ENCODE peak calls at places on chromosomes 2 and 18, in ten cellular contexts. A is lung; J is heart right ventricle; D is CD8-positive, alpha-beta memory T cell; Q is small intestine; X is pancreas; R is HCT116; Z is heart left ventricle; H is brain microvascular endothelial cell; F is neuronal stem cell. K is an unnamed sample. For H3K27me3, the result is how much of the 10 kb centered on the place peaks cover.

GRCh38 chr2:117938611-117939010 is 75.3 kb downstream of the CCDC93 start:
- DNase-seq in X (no peak), R (no peak), Z (no peak), H (no peak), F (no peak), A (no peak), Q (no peak), J (no peak), D (no peak), K (no peak)

GRCh38 chr2:147433822-147434221 is 411.0 kb upstream of the ACVR2A start:
- DNase-seq in J (no peak), F (no peak), D (no peak), Z (no peak), X (peak), R (no peak), A (no peak), Q (no peak), H (no peak), K (peak)

GRCh38 chr2:21052044-21052443 is 8.2 kb upstream of the APOB start:
- DNase-seq in R (no peak), J (no peak), A (no peak), F (no peak), Q (peak), D (no peak), Z (no peak), X (no peak), H (no peak), K (peak)

GRCh38 chr2:128457006-128457604 is 138.4 kb upstream of the HS6ST1 start:
- DNase-seq in Q (no peak), J (no peak), F (no peak), X (no peak), Z (no peak), D (no peak), H (no peak), R (no peak), A (no peak), K (no peak)

GRCh38 chr2:229363126-229363814 is 92.2 kb upstream of the PID1 start:
- DNase-seq in R (no peak), J (no peak), Z (no peak), Q (no peak), X (no peak), A (no peak), D (no peak), H (no peak), F (no peak), K (no peak)

GRCh38 chr2:47076586-47077441 is 78.3 kb downstream of the STPG4 start:
- DNase-seq in Q (peak), Z (no peak), H (peak), X (peak), J (no peak), F (no peak), R (peak), A (peak), D (no peak), K (peak)

GRCh38 chr2:168438553-168438952 is 17.5 kb upstream of the CERS6 start:
- DNase-seq in J (no peak), X (no peak), F (no peak), Q (no peak), H (no peak), A (no peak), Z (no peak), D (no peak), R (no peak), K (no peak)

GRCh38 chr18:9079863-9080528 is 22.5 kb upstream of the NDUFV2 start:
- DNase-seq in X (no peak), Q (no peak), R (no peak), D (no peak), A (no peak), Z (no peak), J (no peak), H (no peak), F (no peak), K (no peak)

GRCh38 chr2:202635441-202636296 is 900 bp downstream of the FAM117B start:
- DNase-seq in F (peak), X (peak), D (peak), H (peak), J (peak), A (peak), Q (peak), R (peak), Z (peak), K (peak)

GRCh38 chr2:137249463-137249862 is 484.1 kb downstream of the THSD7B start:
- DNase-seq in Q (no peak), A (no peak), D (no peak), F (no peak), R (no peak), X (no peak), J (no peak), Z (no peak), H (no peak), K (no peak)

GRCh38 chr2:162022290-162022945 is 51.6 kb downstream of the DPP4 start:
- DNase-seq in A (no peak), J (no peak), H (no peak), Z (no peak), D (no peak), R (no peak), Q (no peak), X (peak), F (no peak), K (no peak)

GRCh38 chr2:187689372-187689771 is 135.1 kb upstream of the TFPI start:
- DNase-seq in Q (peak), X (no peak), R (no peak), H (no peak), D (no peak), F (no peak), A (no peak), Z (no peak), J (no peak), K (no peak)

GRCh38 chr2:85447222-85447585 is 28.7 kb downstream of the SH2D6 start:
- DNase-seq in H (no peak), A (no peak), D (no peak), X (peak), F (no peak), J (no peak), Q (no peak), Z (no peak), R (no peak), K (no peak)

GRCh38 chr2:152473151-152473857 is 138.3 kb downstream of the FMNL2 start:
- DNase-seq in J (no peak), Z (no peak), H (no peak), F (no peak), A (no peak), R (no peak), X (no peak), D (no peak), Q (no peak), K (no peak)

GRCh38 chr2:229714736-229715541 is 584 bp upstream of the DNER start:
- DNase-seq in A (peak), Q (peak), X (peak), F (peak), Z (peak), D (no peak), H (peak), R (no peak), J (peak), K (peak)

GRCh38 chr2:211141646-211142045 is 585.2 kb downstream of the CPS1 start:
- DNase-seq in R (no peak), D (no peak), J (no peak), Z (no peak), Q (no peak), X (no peak), F (no peak), A (no peak), H (no peak), K (no peak)

GRCh38 chr2:8692783-8693768 is 11.2 kb downstream of the ID2 start:
- DNase-seq in H (no peak), F (peak), A (no peak), J (peak), X (no peak), Q (peak), R (no peak), D (no peak), Z (peak), K (peak)

GRCh38 chr2:204665244-204665643 is 120.0 kb downstream of the PARD3B start:
- DNase-seq in F (no peak), J (no peak), R (no peak), H (peak), D (no peak), Z (no peak), X (no peak), Q (no peak), A (no peak), K (peak)

GRCh38 chr2:73295751-73296400 is 2.5 kb upstream of the EGR4 start:
- DNase-seq in H (no peak), X (no peak), Z (no peak), F (no peak), D (no peak), A (no peak), Q (no peak), R (no peak), J (no peak), K (no peak)

GRCh38 chr2:3253913-3254437 is 123.6 kb downstream of the EIPR1 start:
- DNase-seq in A (no peak), X (no peak), J (no peak), F (no peak), R (no peak), Q (no peak), H (no peak), D (no peak), Z (no peak), K (no peak)

GRCh38 chr2:162075689-162076132 is 1.7 kb upstream of the DPP4 start:
- DNase-seq in F (no peak), Z (no peak), J (no peak), Q (no peak), R (no peak), A (peak), H (no peak), X (no peak), D (no peak), K (no peak)

GRCh38 chr2:157839822-157840221 is 36.3 kb downstream of the ACVR1 start:
- DNase-seq in H (no peak), R (no peak), A (no peak), Z (no peak), Q (no peak), X (no peak), D (no peak), F (peak), J (no peak), K (no peak)
- H3K27ac ChIP-seq in H (no peak), R (peak), A (no peak), Z (peak), Q (no peak), X (no peak), D (no peak), F (no peak), J (no peak), K (peak)

GRCh38 chr18:58868440-58868839 is 3.8 kb downstream of the ZNF532 start:
- DNase-seq in R (no peak), F (no peak), X (no peak), D (no peak), A (no peak), Q (no peak), J (no peak), H (no peak), Z (no peak), K (no peak)

GRCh38 chr18:58867281-58867961 is 2.7 kb downstream of the ZNF532 start:
- DNase-seq in R (no peak), F (no peak), Q (no peak), A (no peak), H (no peak), Z (no peak), J (no peak), X (no peak), D (no peak), K (peak)

GRCh38 chr18:58865714-58866113 is 1.0 kb downstream of the ZNF532 start:
- DNase-seq in Q (no peak), D (no peak), X (no peak), A (no peak), J (no peak), H (no peak), Z (no peak), R (no peak), F (no peak), K (no peak)

GRCh38 chr18:58865009-58865345 is 300 bp downstream of the ZNF532 start:
- DNase-seq in J (no peak), R (no peak), Z (no peak), D (no peak), X (no peak), F (no peak), A (no peak), Q (no peak), H (no peak), K (no peak)

GRCh38 chr18:58866261-58867232 is 1.9 kb downstream of the ZNF532 start:
- DNase-seq in X (no peak), F (no peak), R (no peak), J (no peak), Z (no peak), D (no peak), Q (no peak), H (no peak), A (no peak), K (no peak)
- H3K4me3 ChIP-seq in X (no peak), F (peak), R (no peak), J (no peak), Z (peak), D (no peak), Q (no peak), H (no peak), A (no peak), K (no peak)

DNA sequence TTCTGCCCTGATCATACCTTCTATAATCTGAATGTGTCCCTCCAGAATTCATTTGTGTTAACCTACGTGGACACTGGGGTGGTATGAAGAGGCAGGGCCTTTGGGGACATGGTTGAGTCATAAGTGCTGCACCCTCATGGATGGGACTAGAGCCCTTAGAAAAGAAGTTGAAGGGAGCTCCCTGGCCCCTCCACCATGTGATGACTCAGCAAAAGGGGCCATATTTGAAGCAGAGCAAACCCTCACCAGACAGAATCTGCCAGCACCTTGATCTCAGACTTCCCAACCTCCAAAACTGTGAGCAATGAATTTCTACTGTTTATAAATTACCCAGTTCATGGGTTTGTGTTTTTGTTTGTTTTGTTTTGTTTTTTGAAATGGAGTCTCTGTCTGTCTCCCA is 33.4 kb upstream of the CD207 start:
- DNase-seq in R (no peak), Q (no peak), F (no peak), D (no peak), X (no peak), J (no peak), Z (no peak), A (no peak), H (no peak), K (no peak)
- H3K27me3 ChIP-seq in R (under half), Q (under half), F (under half), D (under half), X (under half), J (under half), Z (under half), A (under half), H (under half), K (under half)

GRCh38 chr18:31678425-31678824 is 6.0 kb downstream of the B4GALT6 start:
- DNase-seq in A (no peak), Q (no peak), J (no peak), H (no peak), X (no peak), D (no peak), F (no peak), R (no peak), Z (no peak), K (no peak)

GRCh38 chr18:31679806-31680793 is 4.3 kb downstream of the B4GALT6 start:
- DNase-seq in F (no peak), D (no peak), Z (no peak), H (no peak), A (no peak), Q (peak), R (no peak), J (no peak), X (no peak), K (no peak)

GRCh38 chr18:31683106-31683505 is 1.3 kb downstream of the B4GALT6 start:
- DNase-seq in D (no peak), X (no peak), J (no peak), F (no peak), R (no peak), A (no peak), H (no peak), Q (no peak), Z (no peak), K (no peak)

GRCh38 chr18:31679133-31679731 is 5.1 kb downstream of the B4GALT6 start:
- DNase-seq in X (no peak), Q (peak), H (peak), D (no peak), F (no peak), R (peak), A (no peak), Z (no peak), J (no peak), K (no peak)

GRCh38 chr18:31680836-31681568 is 3.4 kb downstream of the B4GALT6 start:
- DNase-seq in F (no peak), Z (no peak), H (no peak), X (no peak), A (no peak), D (no peak), R (no peak), Q (peak), J (no peak), K (no peak)
- H3K27ac ChIP-seq in F (no peak), Z (no peak), H (no peak), X (no peak), A (no peak), D (no peak), R (no peak), Q (peak), J (no peak), K (no peak)

DNA sequence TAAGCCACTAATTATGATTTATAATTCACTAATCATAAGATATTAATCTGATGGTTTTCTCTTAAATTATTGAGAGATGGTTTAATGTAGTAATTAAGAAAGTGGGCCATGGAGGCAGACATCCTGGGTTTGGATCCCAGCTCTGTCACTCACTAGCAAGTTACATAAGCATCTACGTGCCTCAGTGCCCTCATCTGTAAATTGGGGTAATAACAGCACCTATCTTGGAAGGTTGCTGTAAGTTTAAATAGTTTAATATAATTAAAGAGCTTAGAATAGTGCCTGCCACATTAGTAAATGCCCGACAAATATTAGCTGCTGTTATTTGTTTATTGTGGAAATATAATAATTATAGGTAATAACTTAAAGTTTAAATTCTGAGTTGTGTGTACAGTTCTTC is 30.9 kb downstream of the BABAM2 start:
- DNase-seq in F (no peak), J (no peak), Z (no peak), H (no peak), D (no peak), X (no peak), A (no peak), Q (no peak), R (no peak), K (no peak)
- H3K4me3 ChIP-seq in F (no peak), J (no peak), Z (no peak), H (no peak), D (no peak), X (no peak), A (no peak), Q (no peak), R (no peak), K (no peak)

GRCh38 chr2:144012304-144012703 is 507.6 kb downstream of the ZEB2 start:
- DNase-seq in A (no peak), R (no peak), D (no peak), H (no peak), J (no peak), F (no peak), Q (no peak), X (no peak), Z (no peak), K (no peak)
- H3K27me3 ChIP-seq in A (under half), R (under half), D (under half), H (under half), J (under half), F (under half), Q (under half), X (under half), Z (under half), K (under half)

GRCh38 chr2:223774193-223774592 is 63.2 kb downstream of the AP1S3 start:
- DNase-seq in H (no peak), F (no peak), R (no peak), D (no peak), Z (no peak), X (no peak), Q (no peak), J (no peak), A (no peak), K (no peak)
- H3K27ac ChIP-seq in H (no peak), F (no peak), R (no peak), D (no peak), Z (no peak), X (no peak), Q (no peak), J (no peak), A (no peak), K (no peak)

DNA sequence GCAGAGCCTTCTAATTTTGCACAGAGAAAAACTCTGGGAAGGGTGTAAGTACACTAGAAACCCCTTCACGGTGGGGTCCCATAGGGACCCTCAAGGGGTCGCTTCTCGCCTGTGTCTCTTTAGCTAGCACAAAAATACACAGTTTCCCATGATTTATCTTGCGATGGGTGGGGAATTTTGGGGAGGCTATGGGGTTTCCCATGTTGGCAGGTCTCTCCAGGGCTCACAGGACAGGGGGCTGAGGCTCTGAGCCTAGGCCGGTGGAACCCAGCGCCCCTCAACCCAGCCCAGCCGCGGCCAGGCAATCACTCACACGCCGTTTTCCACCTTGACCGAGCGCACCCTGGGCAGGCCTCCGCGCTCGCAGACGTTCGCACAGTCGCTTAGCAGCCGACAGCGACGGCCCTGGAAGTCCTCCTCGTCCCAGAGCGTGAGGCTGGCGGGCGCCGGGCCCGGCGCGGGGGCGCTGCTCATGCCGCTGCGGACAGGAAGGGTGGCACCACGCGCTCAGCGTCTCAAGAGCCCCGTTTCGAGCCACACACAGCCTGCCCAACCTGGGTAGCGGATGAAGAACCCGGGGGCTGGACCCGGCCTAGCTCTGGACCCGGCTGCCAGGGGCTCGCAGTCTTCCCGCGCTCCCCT is 398 bp downstream of the CRYBA2 start:
- DNase-seq in H (no peak), D (no peak), A (no peak), X (no peak), F (no peak), R (no peak), Z (no peak), J (no peak), Q (no peak), K (peak)
- H3K4me3 ChIP-seq in H (no peak), D (no peak), A (no peak), X (peak), F (no peak), R (no peak), Z (peak), J (peak), Q (peak), K (no peak)

GRCh38 chr2:234472155-234472554 is 24.7 kb downstream of the ARL4C start:
- DNase-seq in F (no peak), H (no peak), Z (no peak), A (no peak), J (no peak), D (no peak), X (no peak), R (no peak), Q (no peak), K (no peak)

GRCh38 chr2:234469251-234469845 is 27.5 kb downstream of the ARL4C start:
- DNase-seq in F (no peak), D (no peak), R (no peak), J (no peak), Z (no peak), A (no peak), H (no peak), X (no peak), Q (no peak), K (no peak)

GRCh38 chr2:234467289-234467688 is 29.6 kb downstream of the ARL4C start:
- DNase-seq in R (no peak), Z (no peak), A (no peak), H (peak), J (no peak), F (no peak), X (no peak), Q (no peak), D (no peak), K (no peak)

GRCh38 chr2:234469972-234470371 is 26.9 kb downstream of the ARL4C start:
- DNase-seq in Q (no peak), R (no peak), F (no peak), Z (no peak), X (no peak), A (no peak), D (no peak), J (no peak), H (no peak), K (no peak)

GRCh38 chr2:234468503-234468902 is 28.4 kb downstream of the ARL4C start:
- DNase-seq in D (no peak), J (peak), A (no peak), Q (no peak), R (no peak), Z (peak), X (no peak), F (no peak), H (no peak), K (no peak)
- H3K27me3 ChIP-seq in D (under half), J (under half), A (under half), Q (under half), R (under half), Z (under half), X (under half), F (under half), H (under half), K (under half)

DNA sequence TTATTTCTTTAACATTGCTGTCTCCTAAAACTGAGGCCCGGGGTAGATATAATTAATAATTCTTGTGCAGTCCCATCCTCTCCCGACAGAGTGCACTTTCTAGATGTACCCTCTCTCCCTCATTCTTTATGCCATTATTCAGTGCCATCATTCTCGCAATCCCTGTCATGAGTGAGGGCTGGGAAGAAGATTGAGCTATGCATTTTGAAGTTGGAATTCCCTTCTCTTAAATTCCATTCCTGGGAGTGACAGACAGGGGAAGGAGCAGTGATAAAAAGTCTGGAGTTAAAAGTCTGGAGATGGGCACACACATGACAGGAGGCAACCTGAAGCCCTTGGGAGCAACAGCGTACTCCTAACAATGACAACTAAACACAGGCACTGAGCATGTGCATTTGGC is 2.6 kb upstream of the KCNE4 start:
- DNase-seq in Z (no peak), H (no peak), Q (no peak), F (no peak), D (no peak), X (no peak), A (no peak), R (no peak), J (no peak), K (no peak)
- H3K27ac ChIP-seq in Z (no peak), H (no peak), Q (no peak), F (no peak), D (no peak), X (no peak), A (no peak), R (no peak), J (no peak), K (no peak)